ENCODE peak calls at places on chromosomes 4 and X, in nine cellular contexts. Q is uterus, D is A673, A is tibial artery, Z is upper lobe of left lung, I is HCT116, X is tibial nerve, B is H9, Y is keratinocyte. R is an unnamed sample.

GRCh38 chrX:110409925-110410324 is 51.3 kb downstream of the RTL9 start:
- DNase-seq in X (no peak), Z (no peak), I (no peak), A (no peak), B (no peak), Q (no peak), D (no peak), Y (no peak), R (no peak)

GRCh38 chrX:133290076-133290475 is 71.9 kb upstream of the TFDP3 start:
- DNase-seq in A (no peak), X (no peak), D (no peak), B (no peak), I (no peak), Z (no peak), Y (no peak), Q (no peak), R (no peak)

GRCh38 chr4:177051473-177052060 is 258.1 kb upstream of the NEIL3 start:
- DNase-seq in Q (no peak), A (no peak), Z (no peak), B (peak; percentile 66), I (peak; percentile 44), Y (peak; percentile 33), X (no peak), D (peak; percentile 62), R (peak; percentile 19)

GRCh38 chr4:38980903-38981676 is 51.1 kb downstream of the TMEM156 start:
- DNase-seq in D (peak; percentile 41), I (no peak), X (no peak), Y (no peak), Q (no peak), B (no peak), Z (no peak), A (no peak), R (no peak)

GRCh38 chr4:48909697-48910096 is 3.1 kb upstream of the OCIAD2 start:
- DNase-seq in Y (peak; percentile 89), B (peak; percentile 44), D (peak; percentile 85), I (peak; percentile 92), A (no peak), Q (peak; percentile 78), X (no peak), Z (no peak), R (peak; percentile 15)

GRCh38 chrX:25144043-25144940 is 128.5 kb upstream of the ARX start:
- DNase-seq in A (peak; percentile 68), X (peak; percentile 68), B (peak; percentile 56), Y (no peak), I (peak; percentile 26), Z (no peak), D (peak; percentile 89), Q (peak; percentile 35), R (peak; percentile 37)

GRCh38 chrX:72020788-72021187 is 110.1 kb downstream of the NHSL2 start:
- DNase-seq in D (no peak), B (no peak), I (no peak), Z (no peak), Q (no peak), X (no peak), Y (no peak), A (no peak), R (no peak)

GRCh38 chrX:40849906-40850672 is 114.7 kb upstream of the MED14 start:
- DNase-seq in I (no peak), Y (no peak), D (no peak), Z (no peak), A (no peak), B (no peak), Q (no peak), X (no peak), R (no peak)

GRCh38 chrX:134480061-134480460 is 20.1 kb downstream of the HPRT1 start:
- DNase-seq in Z (no peak), I (no peak), B (no peak), A (no peak), Y (no peak), X (no peak), D (no peak), Q (no peak), R (no peak)

GRCh38 chrX:134472041-134472440 is 12.1 kb downstream of the HPRT1 start:
- DNase-seq in D (no peak), Y (no peak), Q (no peak), Z (no peak), A (no peak), B (no peak), I (no peak), X (no peak), R (no peak)

GRCh38 chrX:134478374-134478773 is 18.4 kb downstream of the HPRT1 start:
- DNase-seq in A (no peak), X (no peak), Z (no peak), D (no peak), Y (no peak), Q (no peak), I (no peak), B (no peak), R (no peak)

GRCh38 chrX:134481339-134481738 is 21.4 kb downstream of the HPRT1 start:
- DNase-seq in I (no peak), Z (no peak), A (no peak), X (no peak), B (no peak), Q (no peak), D (no peak), Y (no peak), R (no peak)

GRCh38 chrX:134476284-134476683 is 16.3 kb downstream of the HPRT1 start:
- DNase-seq in B (no peak), X (no peak), Z (no peak), A (no peak), I (no peak), Q (no peak), Y (no peak), D (no peak), R (no peak)
- TF ChIP-seq CTCF in B (no peak), X (no peak), Z (no peak), A (no peak), I (no peak), Q (no peak), Y (no peak), D (no peak), R (no peak)

DNA sequence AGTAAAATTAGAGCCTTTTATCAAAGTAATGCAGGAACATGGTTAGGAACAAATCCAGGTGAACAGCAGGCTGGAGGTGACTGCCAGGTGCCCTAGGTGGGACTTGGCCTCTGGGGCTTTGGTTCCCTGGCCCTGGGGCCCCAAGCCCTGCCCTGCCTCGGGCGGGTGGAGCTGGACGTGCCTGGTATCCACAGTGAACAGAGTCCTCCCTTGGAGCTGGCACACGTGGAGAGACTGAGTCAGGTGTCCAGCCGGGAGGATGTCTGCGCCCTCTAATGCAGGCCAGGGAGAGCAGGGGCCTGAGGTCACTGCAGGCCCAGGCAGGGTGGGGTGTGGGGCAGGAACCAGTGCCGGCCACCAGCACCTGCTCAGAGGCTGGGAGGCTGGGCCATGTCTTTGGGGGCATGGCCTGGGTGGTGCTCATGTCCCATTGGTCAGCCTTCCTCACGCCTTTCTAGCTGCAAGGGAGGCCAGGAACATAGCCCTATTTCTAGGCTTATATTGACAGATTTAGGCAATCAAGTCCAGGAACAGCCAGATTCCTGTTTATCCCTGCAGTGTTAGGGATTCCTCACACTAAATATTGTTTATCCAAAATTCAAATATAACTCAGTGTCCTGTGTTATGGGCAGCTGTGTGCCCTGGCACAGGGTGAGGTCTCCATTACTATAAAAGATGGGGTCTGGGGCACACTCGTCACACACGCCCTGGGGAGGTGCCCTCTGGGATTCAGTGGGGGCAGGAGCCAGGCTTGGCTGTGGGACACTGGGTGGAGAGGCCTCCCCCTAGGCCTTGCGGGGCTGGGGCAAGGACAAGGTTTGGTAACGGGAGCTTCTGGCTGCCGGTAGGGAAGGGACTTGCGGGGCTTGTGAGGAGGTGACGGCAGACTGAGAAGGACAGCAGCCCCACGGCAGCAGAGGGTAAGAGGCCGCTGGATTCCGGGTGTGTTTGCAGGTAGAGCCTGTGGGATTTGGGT is 14.3 kb upstream of the NAT8L start:
- DNase-seq in Z (peak; percentile 51), B (no peak), I (no peak), Q (no peak), X (no peak), D (no peak), A (no peak), Y (no peak), R (no peak)
- H3K4me1 ChIP-seq in Z (peaks cover 23% of the 10 kb centered on the region), B (no peaks in the 10 kb centered on the region), I (peaks cover 41% of the 10 kb centered on the region), Q (peaks cover 23% of the 10 kb centered on the region), X (peaks cover 19% of the 10 kb centered on the region), D (peaks cover 6% of the 10 kb centered on the region), A (no peaks in the 10 kb centered on the region), Y (no peaks in the 10 kb centered on the region), R (peaks cover 4% of the 10 kb centered on the region)

GRCh38 chrX:42129022-42129421 is 205.7 kb upstream of the CASK start:
- DNase-seq in D (no peak), I (no peak), A (no peak), Y (no peak), X (no peak), Q (no peak), Z (no peak), B (no peak), R (no peak)

GRCh38 chrX:42128587-42128986 is 205.2 kb upstream of the CASK start:
- DNase-seq in Z (no peak), A (no peak), D (no peak), Y (no peak), I (no peak), Q (no peak), B (no peak), X (no peak), R (no peak)

GRCh38 chrX:42129541-42129940 is 206.2 kb upstream of the CASK start:
- DNase-seq in D (no peak), Q (no peak), Y (no peak), X (no peak), A (no peak), I (no peak), Z (no peak), B (no peak), R (no peak)

GRCh38 chrX:42127563-42127962 is 204.2 kb upstream of the CASK start:
- DNase-seq in B (no peak), A (no peak), Y (no peak), I (no peak), Z (no peak), X (no peak), Q (no peak), D (peak; percentile 1), R (no peak)

GRCh38 chrX:42128020-42128419 is 204.7 kb upstream of the CASK start:
- DNase-seq in Z (no peak), D (no peak), I (no peak), Y (no peak), A (no peak), Q (no peak), X (no peak), B (no peak), R (no peak)
- TF ChIP-seq CTCF in Z (no peak), D (no peak), I (no peak), Y (no peak), A (no peak), Q (no peak), X (no peak), B (no peak), R (no peak)

DNA sequence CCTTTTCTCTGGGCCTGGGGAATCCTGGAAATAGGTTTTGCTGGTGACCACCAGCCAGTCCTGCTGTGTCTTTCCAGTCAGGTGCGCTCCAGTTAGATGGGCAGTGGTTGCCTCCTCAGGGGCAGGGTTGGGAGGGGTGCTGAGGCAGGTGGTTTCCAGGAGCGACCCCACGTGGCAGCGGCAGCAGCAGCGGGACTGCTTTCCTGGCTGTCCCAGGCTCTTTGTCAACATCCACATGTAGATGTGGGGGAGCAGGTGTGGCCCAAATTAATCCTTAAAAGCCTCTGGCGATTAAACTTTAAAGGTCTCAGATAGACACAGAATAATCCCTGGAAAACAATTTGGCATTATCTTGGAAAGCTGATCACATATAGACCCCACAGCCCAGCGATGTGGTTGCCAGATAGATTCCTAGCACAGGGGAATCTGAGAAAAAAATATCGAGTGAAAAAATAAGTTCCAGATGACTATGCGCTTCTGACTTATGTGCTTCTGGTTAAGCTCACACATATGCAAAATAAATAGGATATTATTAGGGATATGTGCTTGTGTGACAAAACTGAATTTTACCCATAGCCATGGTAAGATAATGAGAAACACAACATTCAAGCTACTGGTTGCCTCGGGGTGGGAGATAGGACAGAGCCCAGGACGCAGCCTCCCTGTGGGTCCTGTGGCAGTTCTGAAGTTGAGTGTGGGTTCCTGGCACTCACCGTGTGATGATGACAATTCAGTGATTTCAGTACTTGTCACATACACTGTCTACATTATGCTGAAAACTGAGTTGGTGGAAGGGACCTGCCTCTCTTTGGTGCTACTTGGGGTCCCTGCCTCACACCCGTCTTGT is 336.4 kb downstream of the ARHGAP10 start:
- DNase-seq in B (peak; percentile 77), Z (no peak), X (no peak), D (no peak), A (no peak), Y (no peak), Q (no peak), I (no peak), R (no peak)
- H3K4me1 ChIP-seq in B (no peaks in the 10 kb centered on the region), Z (peaks cover 3% of the 10 kb centered on the region), X (no peaks in the 10 kb centered on the region), D (no peaks in the 10 kb centered on the region), A (no peaks in the 10 kb centered on the region), Y (no peaks in the 10 kb centered on the region), Q (no peaks in the 10 kb centered on the region), I (no peaks in the 10 kb centered on the region), R (no peaks in the 10 kb centered on the region)